ENCODE peak calls at places on chromosomes 11 and 22, in six cellular contexts. One of them, this sample, is unnamed.

GRCh38 chr11:772429-773390 is 4.6 kb downstream of the GATD1 start:
- DNase-seq in AG04450: no peak
- DNase-seq in AG08396: no peak
- DNase-seq in activated T-helper 1 cell treated with anti-CD3 and anti-CD28 coated beads, Interleukin-2, amount 50 U/mL, for 16 hours: no peak
- DNase-seq in T-cell: no peak
- DNase-seq in fibroblast of pulmonary artery: no peak
- DNase-seq in this sample: peak

GRCh38 chr11:102807921-102808320 is 10.0 kb upstream of the MMP1 start:
- DNase-seq in T-cell: no peak
- DNase-seq in AG08396: no peak
- DNase-seq in activated T-helper 1 cell treated with anti-CD3 and anti-CD28 coated beads, Interleukin-2, amount 50 U/mL, for 16 hours: no peak
- DNase-seq in AG04450: no peak
- DNase-seq in fibroblast of pulmonary artery: no peak
- DNase-seq in this sample: no peak

GRCh38 chr22:30206964-30207363 is 39.6 kb downstream of the LIF start:
- DNase-seq in activated T-helper 1 cell treated with anti-CD3 and anti-CD28 coated beads, Interleukin-2, amount 50 U/mL, for 16 hours: no peak
- DNase-seq in AG04450: peak
- DNase-seq in AG08396: peak
- DNase-seq in T-cell: no peak
- DNase-seq in fibroblast of pulmonary artery: peak
- DNase-seq in this sample: peak

GRCh38 chr11:7673724-7674434 is 579 bp upstream of the CYB5R2 start:
- DNase-seq in T-cell: no peak
- DNase-seq in AG08396: peak
- DNase-seq in fibroblast of pulmonary artery: no peak
- DNase-seq in activated T-helper 1 cell treated with anti-CD3 and anti-CD28 coated beads, Interleukin-2, amount 50 U/mL, for 16 hours: no peak
- DNase-seq in AG04450: no peak
- DNase-seq in this sample: no peak

GRCh38 chr11:88666364-88666763 is 328.8 kb upstream of the CTSC start:
- DNase-seq in T-cell: no peak
- DNase-seq in AG04450: no peak
- DNase-seq in activated T-helper 1 cell treated with anti-CD3 and anti-CD28 coated beads, Interleukin-2, amount 50 U/mL, for 16 hours: no peak
- DNase-seq in AG08396: no peak
- DNase-seq in fibroblast of pulmonary artery: no peak
- DNase-seq in this sample: no peak

GRCh38 chr11:9625728-9626127 is 38.1 kb upstream of the SWAP70 start:
- DNase-seq in fibroblast of pulmonary artery: no peak
- DNase-seq in activated T-helper 1 cell treated with anti-CD3 and anti-CD28 coated beads, Interleukin-2, amount 50 U/mL, for 16 hours: no peak
- DNase-seq in T-cell: no peak
- DNase-seq in AG04450: no peak
- DNase-seq in AG08396: no peak
- DNase-seq in this sample: no peak

GRCh38 chr22:26172389-26172990 is 3.2 kb downstream of the SEZ6L start:
- DNase-seq in AG08396: peak
- DNase-seq in T-cell: no peak
- DNase-seq in AG04450: no peak
- DNase-seq in activated T-helper 1 cell treated with anti-CD3 and anti-CD28 coated beads, Interleukin-2, amount 50 U/mL, for 16 hours: no peak
- DNase-seq in fibroblast of pulmonary artery: peak
- DNase-seq in this sample: no peak

GRCh38 chr11:117443269-117444186 is 115.9 kb downstream of the CEP164 start:
- DNase-seq in AG04450: no peak
- DNase-seq in activated T-helper 1 cell treated with anti-CD3 and anti-CD28 coated beads, Interleukin-2, amount 50 U/mL, for 16 hours: no peak
- DNase-seq in AG08396: peak
- DNase-seq in T-cell: no peak
- DNase-seq in fibroblast of pulmonary artery: peak
- DNase-seq in this sample: no peak

GRCh38 chr11:61293869-61294716 is 1.0 kb downstream of the VWCE start:
- DNase-seq in T-cell: no peak
- DNase-seq in activated T-helper 1 cell treated with anti-CD3 and anti-CD28 coated beads, Interleukin-2, amount 50 U/mL, for 16 hours: peak
- DNase-seq in AG04450: no peak
- DNase-seq in AG08396: peak
- DNase-seq in fibroblast of pulmonary artery: peak
- DNase-seq in this sample: no peak

GRCh38 chr22:43343262-43343988 is at the start of gene SCUBE1:
- DNase-seq in AG04450: no peak
- DNase-seq in T-cell: no peak
- DNase-seq in activated T-helper 1 cell treated with anti-CD3 and anti-CD28 coated beads, Interleukin-2, amount 50 U/mL, for 16 hours: peak
- DNase-seq in AG08396: peak
- DNase-seq in fibroblast of pulmonary artery: peak
- DNase-seq in this sample: no peak

GRCh38 chr11:9796276-9796675 is 132.4 kb downstream of the SWAP70 start:
- DNase-seq in AG08396: no peak
- DNase-seq in AG04450: no peak
- DNase-seq in T-cell: no peak
- DNase-seq in activated T-helper 1 cell treated with anti-CD3 and anti-CD28 coated beads, Interleukin-2, amount 50 U/mL, for 16 hours: no peak
- DNase-seq in fibroblast of pulmonary artery: no peak
- DNase-seq in this sample: no peak

GRCh38 chr22:35537252-35537651 is 3.4 kb upstream of the RASD2 start:
- DNase-seq in fibroblast of pulmonary artery: no peak
- DNase-seq in AG04450: no peak
- DNase-seq in T-cell: no peak
- DNase-seq in AG08396: no peak
- DNase-seq in activated T-helper 1 cell treated with anti-CD3 and anti-CD28 coated beads, Interleukin-2, amount 50 U/mL, for 16 hours: no peak
- DNase-seq in this sample: no peak

GRCh38 chr11:14148653-14149273 is 186.2 kb downstream of the SPON1 start:
- DNase-seq in AG08396: peak
- DNase-seq in activated T-helper 1 cell treated with anti-CD3 and anti-CD28 coated beads, Interleukin-2, amount 50 U/mL, for 16 hours: no peak
- DNase-seq in T-cell: no peak
- DNase-seq in AG04450: peak
- DNase-seq in fibroblast of pulmonary artery: peak
- DNase-seq in this sample: no peak

GRCh38 chr11:6216501-6216900 is 11.1 kb downstream of the C11orf42 start:
- DNase-seq in activated T-helper 1 cell treated with anti-CD3 and anti-CD28 coated beads, Interleukin-2, amount 50 U/mL, for 16 hours: no peak
- DNase-seq in AG04450: no peak
- DNase-seq in fibroblast of pulmonary artery: no peak
- DNase-seq in T-cell: no peak
- DNase-seq in AG08396: no peak
- DNase-seq in this sample: no peak

GRCh38 chr22:36942561-36942960 is 29.1 kb downstream of the CSF2RB start:
- DNase-seq in AG04450: no peak
- DNase-seq in AG08396: no peak
- DNase-seq in T-cell: no peak
- DNase-seq in fibroblast of pulmonary artery: no peak
- DNase-seq in activated T-helper 1 cell treated with anti-CD3 and anti-CD28 coated beads, Interleukin-2, amount 50 U/mL, for 16 hours: no peak
- DNase-seq in this sample: no peak

GRCh38 chr11:71962428-71963038 is 33.7 kb downstream of the RNF121 start:
- DNase-seq in AG08396: no peak
- DNase-seq in fibroblast of pulmonary artery: peak
- DNase-seq in AG04450: peak
- DNase-seq in activated T-helper 1 cell treated with anti-CD3 and anti-CD28 coated beads, Interleukin-2, amount 50 U/mL, for 16 hours: no peak
- DNase-seq in T-cell: no peak
- DNase-seq in this sample: no peak

GRCh38 chr22:38751422-38752346 is 4.1 kb downstream of the SUN2 start:
- DNase-seq in AG04450: no peak
- DNase-seq in activated T-helper 1 cell treated with anti-CD3 and anti-CD28 coated beads, Interleukin-2, amount 50 U/mL, for 16 hours: peak
- DNase-seq in fibroblast of pulmonary artery: no peak
- DNase-seq in AG08396: no peak
- DNase-seq in T-cell: peak
- DNase-seq in this sample: no peak

GRCh38 chr11:17992916-17993315 is 19.9 kb downstream of the SERGEF start:
- DNase-seq in AG08396: no peak
- DNase-seq in T-cell: no peak
- DNase-seq in fibroblast of pulmonary artery: no peak
- DNase-seq in AG04450: no peak
- DNase-seq in activated T-helper 1 cell treated with anti-CD3 and anti-CD28 coated beads, Interleukin-2, amount 50 U/mL, for 16 hours: no peak
- DNase-seq in this sample: no peak